ENCODE peak calls at places on chromosomes 1 and 21, in six cellular contexts. W, X, V, D, C and F are unnamed samples.

GRCh38 chr1:12549460-12550349 is 68.3 kb downstream of the DHRS3 start:
- DNase-seq in W (no peak), X (peak), V (peak), D (peak), C (peak), F (no peak)

GRCh38 chr1:89908294-89908992 is 86.5 kb upstream of the ZNF326 start:
- DNase-seq in W (no peak), X (no peak), V (no peak), D (no peak), C (no peak), F (no peak)

GRCh38 chr1:80249699-80250098 is 1243.2 kb upstream of the ADGRL4 start:
- DNase-seq in W (no peak), X (no peak), V (no peak), D (no peak), C (no peak), F (peak)

GRCh38 chr1:204647805-204648153 is 37.8 kb downstream of the LRRN2 start:
- DNase-seq in W (no peak), X (no peak), V (no peak), D (no peak), C (no peak), F (no peak)

GRCh38 chr1:26177182-26177684 is at the start of gene CNKSR1:
- DNase-seq in W (no peak), X (no peak), V (no peak), D (peak), C (no peak), F (no peak)

GRCh38 chr1:57403201-57403600 is 20.7 kb downstream of the DAB1 start:
- DNase-seq in W (no peak), X (no peak), V (no peak), D (no peak), C (no peak), F (no peak)

GRCh38 chr1:156293098-156293434 is 2.4 kb downstream of the GLMP start:
- DNase-seq in W (no peak), X (no peak), V (no peak), D (no peak), C (no peak), F (no peak)

GRCh38 chr1:214285622-214286440 is 4.9 kb downstream of the SMYD2 start:
- DNase-seq in W (no peak), X (no peak), V (no peak), D (no peak), C (no peak), F (no peak)

GRCh38 chr1:8670371-8670818 is 147.0 kb downstream of the RERE start:
- DNase-seq in W (no peak), X (no peak), V (no peak), D (peak), C (peak), F (no peak)

GRCh38 chr1:111596499-111596898 is 23.1 kb upstream of the RAP1A start:
- DNase-seq in W (no peak), X (no peak), V (no peak), D (no peak), C (no peak), F (no peak)

GRCh38 chr1:202029171-202029665 is 18.8 kb downstream of the ELF3 start:
- DNase-seq in W (no peak), X (peak), V (peak), D (no peak), C (peak), F (no peak)

GRCh38 chr1:151553659-151554058 is 13.6 kb downstream of the TUFT1 start:
- DNase-seq in W (no peak), X (peak), V (no peak), D (no peak), C (no peak), F (no peak)

GRCh38 chr1:33815061-33815460 is 48.8 kb upstream of the HMGB4 start:
- DNase-seq in W (no peak), X (peak), V (no peak), D (no peak), C (no peak), F (no peak)

GRCh38 chr1:68800182-68800581 is 303.3 kb upstream of the DEPDC1 start:
- DNase-seq in W (no peak), X (no peak), V (no peak), D (no peak), C (no peak), F (no peak)

GRCh38 chr1:209490013-209490412 is 93.5 kb upstream of the CAMK1G start:
- DNase-seq in W (no peak), X (peak), V (peak), D (no peak), C (no peak), F (peak)

GRCh38 chr1:178238722-178239510 is 145.0 kb downstream of the RASAL2 start:
- DNase-seq in W (no peak), X (peak), V (peak), D (peak), C (no peak), F (no peak)

GRCh38 chr1:206651958-206652890 is 16.9 kb downstream of the DYRK3 start:
- DNase-seq in W (no peak), X (no peak), V (no peak), D (no peak), C (peak), F (no peak)

GRCh38 chr1:202821467-202821866 is 10.7 kb downstream of the PCAT6 start:
- DNase-seq in W (no peak), X (peak), V (no peak), D (no peak), C (no peak), F (no peak)

GRCh38 chr1:20346433-20346832 is 55.8 kb downstream of the VWA5B1 start:
- DNase-seq in W (no peak), X (no peak), V (no peak), D (no peak), C (no peak), F (no peak)

GRCh38 chr1:195902779-195903178 is 705.5 kb downstream of the KCNT2 start:
- DNase-seq in W (no peak), X (no peak), V (no peak), D (no peak), C (peak), F (no peak)

GRCh38 chr1:154476791-154477190 is 25.2 kb upstream of the TDRD10 start:
- DNase-seq in W (no peak), X (no peak), V (no peak), D (no peak), C (no peak), F (no peak)

GRCh38 chr1:180042994-180043622 is 88.5 kb downstream of the CEP350 start:
- DNase-seq in W (no peak), X (peak), V (no peak), D (no peak), C (no peak), F (no peak)

GRCh38 chr21:46083271-46084040 is 14.5 kb upstream of the COL6A2 start:
- DNase-seq in W (no peak), X (no peak), V (no peak), D (no peak), C (no peak), F (peak)

GRCh38 chr21:40555129-40555528 is 291.8 kb downstream of the DSCAM start:
- DNase-seq in W (no peak), X (no peak), V (no peak), D (no peak), C (no peak), F (no peak)

GRCh38 chr21:40553781-40554180 is 293.2 kb downstream of the DSCAM start:
- DNase-seq in W (no peak), X (no peak), V (no peak), D (no peak), C (no peak), F (no peak)

DNA sequence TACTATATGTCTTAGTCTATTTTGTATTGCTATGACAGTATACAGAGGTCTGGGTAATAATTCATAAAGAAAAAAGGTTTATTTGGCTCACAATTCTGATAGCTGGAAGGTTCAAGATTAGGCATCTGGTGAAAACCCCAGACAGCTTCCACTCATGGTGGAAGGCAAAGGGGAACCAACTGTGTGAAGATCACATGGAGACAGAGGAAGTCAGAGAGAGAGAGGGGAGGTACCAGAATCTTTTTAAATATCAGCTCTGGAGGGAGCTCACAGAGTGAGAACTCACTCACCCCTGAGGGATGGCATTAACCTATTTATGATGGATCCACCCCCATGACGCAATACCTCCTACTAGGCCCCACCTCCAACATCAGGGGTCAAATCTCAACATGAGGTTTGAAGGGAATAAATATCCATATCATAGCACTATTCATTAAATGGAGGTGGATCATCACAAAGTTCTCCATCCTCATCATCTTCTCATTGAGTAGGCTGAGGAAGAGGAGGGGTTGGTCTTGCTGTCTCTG is 290.5 kb downstream of the DSCAM start:
- DNase-seq in W (no peak), X (no peak), V (no peak), D (no peak), C (no peak), F (no peak)
- TF ChIP-seq BHLHE40 in W (no peak), X (no peak), V (no peak), D (no peak), C (no peak), F (no peak)

DNA sequence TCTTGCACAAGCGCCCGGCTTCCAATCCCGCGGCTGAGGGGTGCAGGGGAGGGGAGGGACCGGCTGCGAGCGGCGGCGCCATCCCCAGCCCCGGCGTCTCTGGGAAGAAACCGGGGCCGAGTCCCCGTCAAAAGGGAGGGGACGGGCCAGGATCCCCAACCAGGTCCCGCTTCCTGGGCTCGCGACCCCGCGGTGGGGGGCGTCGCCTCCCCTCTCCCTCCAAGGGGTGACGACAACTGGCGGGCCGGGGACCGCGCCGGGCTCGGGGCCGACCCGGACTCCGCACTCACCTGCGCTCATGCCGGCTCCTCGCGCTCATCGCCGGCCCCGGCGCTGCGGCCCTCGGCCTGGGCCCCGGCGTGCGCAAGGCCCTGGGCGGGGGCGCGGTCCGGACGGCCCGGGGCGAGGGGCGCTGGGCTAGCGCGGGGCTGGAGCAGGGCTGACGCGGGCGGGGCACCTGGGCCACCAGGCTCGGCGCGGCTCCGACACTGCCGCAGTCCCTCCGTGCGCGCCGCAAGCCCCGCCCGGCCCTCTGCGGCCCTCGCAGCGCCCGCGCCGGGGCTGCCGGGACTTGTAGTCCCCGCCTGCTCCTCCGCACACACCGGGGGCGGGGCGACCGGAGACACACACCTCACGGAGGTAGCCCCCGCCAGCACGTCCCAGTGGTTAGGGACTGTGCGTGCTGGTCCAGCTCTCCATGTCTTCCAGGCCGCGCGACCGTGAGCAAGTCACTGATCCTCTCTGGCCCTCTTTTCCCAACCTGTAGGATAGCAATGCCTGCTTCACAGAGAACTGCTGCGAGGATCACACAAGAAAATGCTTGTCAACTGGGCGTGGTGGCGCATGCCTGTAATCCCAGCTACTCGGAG is at the start of gene ATP13A2:
- DNase-seq in W (no peak), X (peak), V (peak), D (peak), C (peak), F (peak)
- TF ChIP-seq BHLHE40 in W (peak), X (no peak), V (no peak), D (peak), C (no peak), F (no peak)

GRCh38 chr1:58409826-58410225 is 136.7 kb downstream of the OMA1 start:
- DNase-seq in W (no peak), X (peak), V (no peak), D (no peak), C (no peak), F (no peak)
- TF ChIP-seq BHLHE40 in W (no peak), X (no peak), V (no peak), D (no peak), C (no peak), F (no peak)

GRCh38 chr1:244989813-244990212 is 125.5 kb upstream of the HNRNPU start:
- DNase-seq in W (no peak), X (peak), V (no peak), D (no peak), C (no peak), F (no peak)
- TF ChIP-seq BHLHE40 in W (no peak), X (no peak), V (no peak), D (no peak), C (no peak), F (no peak)

DNA sequence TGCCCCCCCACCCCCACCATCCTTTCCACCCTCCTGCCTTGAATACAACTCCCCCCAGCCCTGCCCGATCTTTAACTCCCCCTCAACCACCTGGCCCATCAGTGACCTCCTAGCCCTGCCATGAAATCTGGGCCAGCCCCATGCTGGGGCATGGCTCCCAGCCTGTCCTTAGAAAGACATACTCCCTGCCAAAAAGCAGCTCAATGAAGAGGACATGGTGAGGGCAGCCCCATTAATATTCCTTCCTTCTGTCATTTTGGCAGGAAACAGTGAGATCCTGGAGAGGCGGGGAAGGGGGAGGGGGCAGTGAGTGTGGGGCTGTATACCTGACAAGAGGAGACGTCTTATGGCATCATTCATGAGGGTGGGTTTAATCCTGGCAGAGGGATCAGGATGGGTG is 66.8 kb upstream of the DISP3 start:
- DNase-seq in W (no peak), X (no peak), V (no peak), D (no peak), C (no peak), F (no peak)
- TF ChIP-seq BHLHE40 in W (no peak), X (no peak), V (no peak), D (no peak), C (no peak), F (no peak)

GRCh38 chr1:30837653-30838052 is 70.9 kb downstream of the SDC3 start:
- DNase-seq in W (no peak), X (no peak), V (no peak), D (no peak), C (no peak), F (no peak)
- TF ChIP-seq BHLHE40 in W (no peak), X (no peak), V (no peak), D (no peak), C (no peak), F (no peak)